ENCODE peak calls at places on chromosomes 1 and 21, in seven cellular contexts. Z, R, N, X, K, T and W are unnamed samples.

GRCh38 chr1:172414331-172414730 is 6.2 kb upstream of the C1orf105 start:
- DNase-seq in R (no peak), K (no peak), Z (no peak), N (no peak), T (no peak), X (no peak), W (peak)

GRCh38 chr1:247948558-247948957 is at the start of gene OR2L8:
- DNase-seq in X (no peak), Z (no peak), R (no peak), T (no peak), K (no peak), N (no peak), W (no peak)

GRCh38 chr1:108712605-108713150 is at the start of gene FNDC7:
- DNase-seq in K (no peak), N (no peak), Z (no peak), T (no peak), X (no peak), R (no peak), W (peak)

GRCh38 chr1:112722601-112723510 is 7.7 kb upstream of the PPM1J start:
- DNase-seq in K (no peak), N (no peak), R (no peak), T (no peak), X (no peak), Z (peak), W (peak)

GRCh38 chr21:33278736-33279135 is 12.6 kb downstream of the IL10RB start:
- DNase-seq in K (no peak), R (no peak), Z (peak), X (no peak), N (no peak), T (no peak), W (no peak)

GRCh38 chr1:1758692-1759455 is 19.4 kb downstream of the NADK start:
- DNase-seq in T (peak), K (peak), R (peak), N (peak), Z (no peak), X (no peak), W (no peak)

GRCh38 chr1:54230507-54231339 is 30.8 kb downstream of the MRPL37 start:
- DNase-seq in N (no peak), R (no peak), X (no peak), Z (no peak), K (no peak), T (no peak), W (no peak)

GRCh38 chr1:8201331-8201861 is 116.5 kb upstream of the SLC45A1 start:
- DNase-seq in X (no peak), R (no peak), N (no peak), K (no peak), Z (no peak), T (no peak), W (peak)

GRCh38 chr1:22048351-22049192 is 3.9 kb upstream of the CDC42 start:
- DNase-seq in X (no peak), Z (peak), R (peak), T (no peak), K (no peak), N (no peak), W (no peak)

GRCh38 chr1:231940116-231940515 is 313.5 kb downstream of the DISC1 start:
- DNase-seq in Z (no peak), N (no peak), X (no peak), K (no peak), T (no peak), R (no peak), W (no peak)

GRCh38 chr1:205976036-205976435 is 27.2 kb downstream of the RAB7B start:
- DNase-seq in T (no peak), K (no peak), Z (no peak), N (no peak), X (no peak), R (no peak), W (no peak)

GRCh38 chr1:230682882-230683610 is 30.9 kb downstream of the AGT start:
- DNase-seq in Z (no peak), X (no peak), N (no peak), R (no peak), K (no peak), T (no peak), W (peak)

GRCh38 chr1:115680730-115681111 is 39.0 kb downstream of the VANGL1 start:
- DNase-seq in T (no peak), N (no peak), K (no peak), Z (no peak), X (no peak), R (no peak), W (no peak)

GRCh38 chr1:38958967-38959366 is 17.3 kb upstream of the RHBDL2 start:
- DNase-seq in R (no peak), K (no peak), X (no peak), T (no peak), N (no peak), Z (peak), W (peak)

GRCh38 chr1:185448591-185449186 is 131.6 kb upstream of the IVNS1ABP start:
- DNase-seq in K (no peak), T (no peak), N (no peak), X (no peak), Z (no peak), R (no peak), W (peak)

GRCh38 chr1:42153598-42153995 is 387 bp downstream of the GUCA2B start:
- DNase-seq in T (no peak), R (no peak), Z (no peak), X (no peak), K (no peak), N (peak), W (no peak)

DNA sequence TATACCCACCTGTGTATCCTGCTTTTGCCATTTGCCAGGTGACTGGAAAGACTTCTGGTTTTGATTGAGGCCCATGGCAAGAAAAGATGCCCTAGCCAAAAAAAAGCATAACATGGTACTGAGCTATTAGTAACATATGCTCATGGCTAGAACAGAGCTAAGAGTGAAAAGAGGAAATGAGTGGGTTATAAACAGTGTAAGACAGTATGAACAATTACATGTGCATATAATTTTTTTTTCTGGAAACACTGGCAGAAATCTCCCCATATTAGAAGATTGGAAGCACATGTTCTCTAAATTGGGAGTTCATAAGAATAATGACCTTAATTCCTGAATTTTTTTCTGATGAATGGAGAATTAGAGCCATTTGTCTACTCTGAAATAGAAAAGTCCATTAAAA is 41.2 kb upstream of the PDC start:
- DNase-seq in K (no peak), X (no peak), Z (peak), T (no peak), N (no peak), R (no peak), W (no peak)
- TF ChIP-seq CTCF in K (no peak), X (no peak), Z (no peak), T (no peak), N (no peak), R (no peak), W (no peak)

DNA sequence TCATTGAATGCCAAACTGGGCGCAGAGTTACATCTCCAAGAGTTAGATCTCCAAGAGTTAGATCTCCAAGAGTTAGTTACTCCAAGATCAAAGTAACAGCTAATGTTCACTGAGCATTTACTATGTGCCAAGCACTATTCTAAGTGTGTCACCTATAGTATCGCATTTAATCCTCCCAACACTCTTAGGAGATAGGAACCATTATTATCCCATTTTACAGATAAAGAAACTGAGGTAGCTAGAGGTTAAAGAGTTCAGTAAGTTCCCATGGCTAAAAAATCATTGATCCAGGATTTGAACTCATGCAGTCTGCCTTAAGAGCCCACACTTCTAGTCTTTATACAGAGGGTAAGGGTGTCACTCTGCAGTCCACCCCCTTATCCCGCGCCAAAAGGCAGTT is 1.5 kb upstream of the NAV1 start:
- DNase-seq in R (no peak), K (no peak), N (no peak), X (no peak), Z (no peak), T (no peak), W (no peak)
- H3K4me3 ChIP-seq in R (no peak), K (no peak), N (no peak), X (no peak), Z (no peak), T (no peak), W (no peak)

GRCh38 chr1:111139956-111140679 is at the start of the genes CEPT1 and DRAM2:
- DNase-seq in R (peak), T (peak), K (peak), X (peak), N (peak), Z (peak), W (peak)
- TF ChIP-seq CTCF in R (no peak), T (no peak), K (no peak), X (no peak), N (no peak), Z (no peak), W (no peak)

DNA sequence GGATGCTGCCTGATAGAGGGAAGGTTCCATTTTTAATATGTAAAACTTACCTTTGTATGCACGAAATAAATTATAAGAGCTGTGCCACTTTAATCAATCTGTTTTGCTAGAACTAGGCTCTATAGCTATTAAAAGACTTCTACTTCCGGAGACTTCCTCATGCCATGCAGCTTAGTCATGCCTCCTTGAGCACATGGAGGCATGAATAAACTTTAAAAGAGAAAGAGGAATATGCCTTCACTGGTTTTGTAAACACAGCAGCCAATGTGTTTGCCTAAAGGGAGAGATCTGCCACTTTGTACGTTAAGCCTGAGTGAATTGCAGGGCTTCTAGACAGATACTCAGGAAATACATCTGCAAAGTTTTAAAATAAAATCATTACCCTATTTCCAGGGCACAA is 604.6 kb downstream of the LRRIQ3 start:
- DNase-seq in X (no peak), R (no peak), Z (peak), T (no peak), K (peak), N (peak), W (peak)
- H3K4me3 ChIP-seq in X (no peak), R (no peak), Z (no peak), T (no peak), K (no peak), N (peak), W (no peak)

GRCh38 chr1:160781129-160781808 is 14.7 kb upstream of the LY9 start:
- DNase-seq in K (peak), R (no peak), T (no peak), N (peak), Z (no peak), X (no peak), W (no peak)

GRCh38 chr1:160778976-160779375 is 17.0 kb upstream of the LY9 start:
- DNase-seq in T (no peak), N (no peak), K (no peak), R (no peak), Z (no peak), X (no peak), W (no peak)

GRCh38 chr1:160780398-160780755 is 15.6 kb upstream of the LY9 start:
- DNase-seq in N (no peak), T (no peak), K (no peak), X (no peak), Z (no peak), R (no peak), W (no peak)

GRCh38 chr1:160777486-160778089 is 18.4 kb upstream of the LY9 start:
- DNase-seq in R (no peak), N (peak), K (peak), T (peak), Z (no peak), X (peak), W (peak)

DNA sequence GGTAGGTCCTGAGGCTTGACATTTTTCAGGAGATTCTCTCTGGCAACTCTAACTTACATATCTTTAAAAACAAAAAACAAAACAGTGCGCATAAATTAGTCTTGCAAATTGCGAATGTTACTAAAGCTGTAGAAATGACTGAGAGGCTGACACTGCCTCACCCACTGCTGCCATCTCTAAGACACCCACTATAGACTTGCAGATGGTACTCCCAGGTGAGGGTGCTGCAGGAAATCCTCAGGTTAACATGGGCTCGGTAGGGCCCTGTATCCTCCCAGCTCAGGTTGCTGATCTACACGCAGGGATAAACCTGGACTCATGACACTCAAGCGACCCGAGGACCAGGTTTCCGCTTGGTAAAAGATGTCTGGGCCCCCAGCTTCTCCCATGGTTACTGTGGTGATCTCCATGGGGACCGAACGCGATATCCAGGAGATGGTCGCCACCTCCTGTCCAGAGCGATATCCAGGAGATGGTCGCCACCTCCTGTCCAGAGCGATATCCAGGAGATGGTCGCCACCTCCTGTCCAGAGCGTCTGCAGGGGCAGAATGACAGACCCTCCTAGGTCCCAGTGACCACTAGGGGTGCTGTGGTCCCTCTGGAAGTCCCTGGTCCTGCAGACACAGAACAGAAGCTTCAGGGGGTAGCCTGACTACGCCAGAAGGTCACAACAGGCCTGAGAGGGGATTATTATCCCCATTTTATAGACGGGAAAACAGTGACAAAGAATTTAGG is 16.1 kb upstream of the LY9 start:
- DNase-seq in R (no peak), K (no peak), N (peak), T (no peak), Z (no peak), X (no peak), W (peak)
- TF ChIP-seq CTCF in R (peak), K (no peak), N (no peak), T (no peak), Z (no peak), X (peak), W (peak)

DNA sequence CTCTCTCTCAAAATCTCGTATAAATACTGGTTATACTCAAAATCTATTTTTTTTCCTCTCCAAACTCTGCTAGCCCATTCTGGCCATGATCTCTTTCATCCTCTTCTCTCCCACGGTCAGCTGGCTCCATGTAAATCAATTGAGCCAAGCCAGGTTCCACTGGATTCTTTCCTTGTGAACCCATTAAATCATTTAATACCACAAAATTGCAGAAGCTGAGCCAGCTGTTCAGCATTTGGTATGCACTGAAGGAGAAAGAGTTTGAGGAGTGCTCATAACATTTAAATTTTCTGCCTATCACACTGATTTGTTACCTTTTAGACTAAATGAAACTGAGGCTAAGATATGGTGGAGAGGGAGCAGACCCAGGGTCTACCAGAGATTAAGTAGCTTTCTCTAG is 29.1 kb upstream of the TADA1 start:
- DNase-seq in N (no peak), K (no peak), Z (no peak), X (no peak), R (no peak), T (no peak), W (no peak)
- H3K4me3 ChIP-seq in N (no peak), K (no peak), Z (no peak), X (no peak), R (no peak), T (no peak), W (no peak)

DNA sequence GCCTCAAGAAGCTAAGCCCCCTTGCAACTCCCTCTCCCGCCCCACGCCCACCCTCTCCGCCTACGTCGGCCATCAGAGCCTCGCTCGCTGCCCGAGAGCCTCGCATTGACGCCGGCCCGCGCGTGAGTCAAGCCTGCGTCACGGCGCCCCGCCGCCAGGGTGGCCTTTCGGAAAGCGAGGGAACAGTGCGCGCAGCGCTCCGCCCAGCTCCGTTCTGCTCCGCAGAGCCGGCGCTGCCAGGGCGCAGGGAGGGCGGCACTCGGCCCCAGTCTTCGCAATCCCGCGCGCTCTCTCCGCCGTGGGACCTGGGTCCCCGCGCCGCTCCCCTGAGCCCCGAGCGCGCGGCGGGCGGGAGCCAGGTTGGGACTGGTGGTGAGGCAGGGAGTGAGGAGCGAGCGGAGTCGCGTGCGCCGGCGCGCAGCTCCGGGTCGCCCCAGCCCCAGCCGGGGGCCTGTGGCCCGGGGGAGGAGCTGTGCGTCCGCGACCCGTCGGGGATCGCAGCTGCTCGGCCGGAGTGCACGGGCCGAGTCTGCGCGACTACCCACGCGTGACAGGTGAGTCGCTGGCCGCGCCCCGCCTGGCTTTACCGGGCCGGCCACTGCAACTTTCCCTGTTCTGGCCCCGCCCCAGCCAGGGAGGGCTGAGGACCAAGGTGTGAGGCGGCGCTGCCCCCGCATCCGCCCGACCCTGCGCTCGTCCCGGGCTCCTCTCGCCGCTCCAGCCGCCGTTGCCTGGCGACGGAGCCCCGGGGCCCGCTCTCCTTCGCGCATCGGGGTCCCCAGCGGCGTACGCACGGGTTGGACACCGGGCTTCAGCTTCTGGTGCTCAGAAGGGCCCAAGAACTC is at the start of gene SLC6A17:
- DNase-seq in X (peak), N (no peak), Z (peak), T (peak), R (no peak), K (no peak), W (peak)
- TF ChIP-seq CTCF in X (no peak), N (no peak), Z (no peak), T (no peak), R (no peak), K (no peak), W (no peak)

DNA sequence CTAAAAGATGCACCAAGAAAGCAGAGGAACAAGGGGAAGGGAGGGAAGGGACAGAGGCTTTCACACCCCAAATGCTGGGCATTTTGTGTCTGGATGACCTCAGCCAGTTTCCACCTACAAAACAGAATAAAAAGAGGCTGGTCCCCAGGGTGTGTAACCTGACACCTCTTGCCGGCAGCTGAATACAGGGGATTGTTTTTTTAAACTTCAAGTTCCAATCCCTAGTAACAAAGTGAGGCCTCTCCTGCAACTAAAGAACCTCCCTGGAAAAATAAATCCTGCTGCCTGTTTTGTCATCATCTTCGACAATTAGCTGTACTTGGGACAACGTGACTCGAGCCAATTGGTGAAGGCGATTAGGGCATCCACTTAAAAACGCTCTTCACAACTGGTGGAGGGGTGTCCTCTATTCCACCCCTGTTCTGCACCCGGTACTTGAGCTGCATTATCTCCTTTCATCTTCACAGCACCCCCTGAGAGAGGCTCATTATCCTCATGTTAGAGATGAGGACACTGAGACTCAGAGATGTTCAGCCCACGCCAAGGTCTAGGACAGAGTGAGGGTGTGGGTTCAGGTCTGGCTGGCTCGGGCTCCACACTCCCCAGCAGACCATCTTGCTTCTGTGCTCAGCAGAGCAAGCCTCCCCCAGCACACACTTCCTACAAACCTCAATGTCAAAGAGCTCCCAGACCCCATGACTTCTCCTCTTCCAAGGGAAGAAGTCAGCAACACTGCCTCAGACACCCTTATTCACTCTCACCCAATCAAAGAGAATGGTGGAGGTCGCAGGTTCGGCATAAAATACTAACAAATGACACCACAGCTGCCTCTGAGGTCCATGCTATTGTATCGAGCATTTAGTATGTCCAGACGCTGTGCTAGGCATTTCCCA is 15.2 kb downstream of the ITPKB start:
- DNase-seq in T (peak), R (no peak), X (no peak), N (no peak), Z (no peak), K (no peak), W (peak)
- H3K4me3 ChIP-seq in T (no peak), R (no peak), X (no peak), N (no peak), Z (no peak), K (no peak), W (no peak)